ENCODE peak calls at places on chromosomes 6 and 20, in four cellular contexts. Y, O, Q and D are unnamed samples.

GRCh38 chr20:62791301-62792181 is 4.7 kb upstream of the MRGBP start:
- ATAC-seq in O (peak), Y (no peak), Q (no peak), D (peak)

GRCh38 chr6:2914318-2914660 is 11.2 kb upstream of the SERPINB9 start:
- ATAC-seq in O (no peak), Q (no peak), Y (no peak), D (no peak)

GRCh38 chr6:135951169-135951568 is 99.7 kb downstream of the PDE7B start:
- ATAC-seq in Y (no peak), O (no peak), Q (no peak), D (no peak)

GRCh38 chr20:35360033-35360432 is 51.7 kb downstream of the UQCC1 start:
- ATAC-seq in Y (no peak), Q (no peak), O (no peak), D (no peak)

GRCh38 chr6:135158397-135158796 is 22.7 kb upstream of the MYB start:
- ATAC-seq in O (peak), Q (peak), Y (no peak), D (no peak)

GRCh38 chr6:12208190-12208589 is 82.0 kb upstream of the EDN1 start:
- ATAC-seq in Q (peak), Y (no peak), O (peak), D (no peak)

GRCh38 chr20:59831024-59831900 is 102.2 kb downstream of the SYCP2 start:
- ATAC-seq in Q (no peak), Y (no peak), O (no peak), D (no peak)

GRCh38 chr6:169158182-169158573 is 95.5 kb downstream of the THBS2 start:
- ATAC-seq in O (no peak), Q (no peak), Y (peak), D (no peak)

GRCh38 chr6:159013229-159013628 is 13.2 kb upstream of the RSPH3 start:
- ATAC-seq in Y (no peak), Q (no peak), O (no peak), D (no peak)

GRCh38 chr6:12898603-12899002 is 182.0 kb downstream of the PHACTR1 start:
- ATAC-seq in Y (no peak), Q (no peak), O (no peak), D (no peak)